ENCODE peak calls at places on chromosomes 13 and 19, in eight cellular contexts. One of them, this sample, is unnamed.

GRCh38 chr19:36140289-36141038 is 598 bp downstream of the CAPNS1 start:
- DNase-seq in skeletal muscle cell: no peak
- DNase-seq in B cell: peak; percentile 83
- DNase-seq in T-helper 1 cell: no peak
- DNase-seq in mammary epithelial cell: peak; percentile 70
- DNase-seq in T-helper 17 cell: no peak
- DNase-seq in GM23248: peak; percentile 70
- DNase-seq in cardiac muscle cell: peak; percentile 58
- DNase-seq in this sample: peak; percentile 34

GRCh38 chr19:39906283-39906682 is 28.2 kb downstream of the FCGBP start:
- DNase-seq in B cell: no peak
- DNase-seq in T-helper 17 cell: no peak
- DNase-seq in mammary epithelial cell: no peak
- DNase-seq in cardiac muscle cell: no peak
- DNase-seq in T-helper 1 cell: no peak
- DNase-seq in skeletal muscle cell: no peak
- DNase-seq in GM23248: no peak
- DNase-seq in this sample: no peak

GRCh38 chr19:4922530-4923378 is 13.5 kb downstream of the UHRF1 start:
- DNase-seq in GM23248: no peak
- DNase-seq in mammary epithelial cell: no peak
- DNase-seq in T-helper 1 cell: no peak
- DNase-seq in B cell: no peak
- DNase-seq in T-helper 17 cell: no peak
- DNase-seq in skeletal muscle cell: no peak
- DNase-seq in cardiac muscle cell: no peak
- DNase-seq in this sample: no peak

GRCh38 chr13:97574926-97575325 is 141.0 kb downstream of the RAP2A start:
- DNase-seq in skeletal muscle cell: no peak
- DNase-seq in T-helper 17 cell: no peak
- DNase-seq in cardiac muscle cell: peak; percentile 67
- DNase-seq in mammary epithelial cell: peak; percentile 3
- DNase-seq in T-helper 1 cell: no peak
- DNase-seq in GM23248: peak; percentile 29
- DNase-seq in B cell: no peak
- DNase-seq in this sample: no peak

GRCh38 chr19:15180451-15181390 is 20.1 kb downstream of the NOTCH3 start:
- DNase-seq in mammary epithelial cell: no peak
- DNase-seq in skeletal muscle cell: no peak
- DNase-seq in T-helper 17 cell: no peak
- DNase-seq in cardiac muscle cell: no peak
- DNase-seq in T-helper 1 cell: no peak
- DNase-seq in GM23248: peak; percentile 4
- DNase-seq in B cell: no peak
- DNase-seq in this sample: no peak

GRCh38 chr13:79490326-79490725 is 9.4 kb downstream of the NDFIP2 start:
- DNase-seq in skeletal muscle cell: no peak
- DNase-seq in cardiac muscle cell: no peak
- DNase-seq in T-helper 17 cell: no peak
- DNase-seq in GM23248: no peak
- DNase-seq in T-helper 1 cell: no peak
- DNase-seq in B cell: no peak
- DNase-seq in mammary epithelial cell: no peak
- DNase-seq in this sample: no peak

GRCh38 chr13:49624207-49624606 is 4.1 kb upstream of the ARL11 start:
- DNase-seq in mammary epithelial cell: no peak
- DNase-seq in cardiac muscle cell: no peak
- DNase-seq in T-helper 17 cell: no peak
- DNase-seq in GM23248: no peak
- DNase-seq in skeletal muscle cell: no peak
- DNase-seq in B cell: no peak
- DNase-seq in T-helper 1 cell: no peak
- DNase-seq in this sample: no peak

GRCh38 chr19:50238043-50238442 is 34.6 kb downstream of the MYH14 start:
- DNase-seq in B cell: no peak
- DNase-seq in skeletal muscle cell: no peak
- DNase-seq in T-helper 1 cell: no peak
- DNase-seq in GM23248: no peak
- DNase-seq in mammary epithelial cell: no peak
- DNase-seq in T-helper 17 cell: no peak
- DNase-seq in cardiac muscle cell: no peak
- DNase-seq in this sample: no peak